ENCODE peak calls at places on chromosomes 3 and 15, in eight cellular contexts. U is CD8-positive, alpha-beta T cell; L is neuronal stem cell; X is body of pancreas; Y is CD4-positive, CD25-positive, alpha-beta regulatory T cell; Q is tibial artery; T is naive thymus-derived CD4-positive, alpha-beta T cell; D is right cardiac atrium. A is an unnamed sample.

GRCh38 chr3:171994646-171995441 is 44.5 kb upstream of the FNDC3B start:
- DNase-seq in U (no peak), L (no peak), X (no peak), Y (no peak), Q (no peak), T (no peak), D (no peak), A (no peak)

GRCh38 chr15:92624401-92624991 is 31.1 kb downstream of the FAM174B start:
- DNase-seq in U (no peak), L (no peak), X (peak; percentile 56), Y (no peak), Q (no peak), T (no peak), D (peak; percentile 81), A (no peak)

GRCh38 chr15:29222129-29222853 is 47.3 kb downstream of the NSMCE3 start:
- DNase-seq in U (no peak), L (no peak), X (no peak), Y (no peak), Q (no peak), T (no peak), D (no peak), A (no peak)

GRCh38 chr3:113242091-113242581 is 30.8 kb downstream of the BOC start:
- DNase-seq in U (no peak), L (no peak), X (no peak), Y (no peak), Q (no peak), T (no peak), D (no peak), A (no peak)

GRCh38 chr3:138950701-138951100 is 3.7 kb downstream of the FOXL2NB start:
- DNase-seq in U (no peak), L (no peak), X (no peak), Y (no peak), Q (no peak), T (no peak), D (no peak), A (no peak)

GRCh38 chr3:141000027-141000663 is 51.0 kb upstream of the SPSB4 start:
- DNase-seq in U (peak; percentile 59), L (peak; percentile 48), X (peak; percentile 77), Y (no peak), Q (peak; percentile 67), T (peak; percentile 33), D (peak; percentile 81), A (peak; percentile 44)

GRCh38 chr3:149605902-149606301 is 51.9 kb downstream of the WWTR1 start:
- DNase-seq in U (no peak), L (no peak), X (no peak), Y (no peak), Q (no peak), T (no peak), D (no peak), A (no peak)

GRCh38 chr3:32246079-32246675 is 7.7 kb downstream of the CMTM8 start:
- DNase-seq in U (no peak), L (no peak), X (peak; percentile 15), Y (no peak), Q (no peak), T (no peak), D (no peak), A (no peak)

GRCh38 chr15:31297880-31298456 is 28.7 kb upstream of the KLF13 start:
- DNase-seq in U (no peak), L (no peak), X (peak; percentile 64), Y (no peak), Q (no peak), T (peak; percentile 17), D (no peak), A (no peak)
- H3K4me1 ChIP-seq in U (peaks cover 5% of the 10 kb centered on the region), L (peaks cover 19% of the 10 kb centered on the region), X (peaks cover 39% of the 10 kb centered on the region), Y (peaks cover 4% of the 10 kb centered on the region), Q (no peaks in the 10 kb centered on the region), T (no peaks in the 10 kb centered on the region), D (peaks cover 8% of the 10 kb centered on the region), A (peaks cover 8% of the 10 kb centered on the region)

GRCh38 chr3:14602006-14602803 is 49.4 kb upstream of the CCDC174 start:
- DNase-seq in U (no peak), L (no peak), X (no peak), Y (no peak), Q (peak; percentile 60), T (no peak), D (no peak), A (no peak)
- H3K27me3 ChIP-seq in U (peaks cover 17% of the 10 kb centered on the region), L (peaks cover 88% of the 10 kb centered on the region), X (no peaks in the 10 kb centered on the region), Y (peaks cover 27% of the 10 kb centered on the region), Q (no peaks in the 10 kb centered on the region), T (no peaks in the 10 kb centered on the region), D (no peaks in the 10 kb centered on the region), A (peaks cover 13% of the 10 kb centered on the region)

DNA sequence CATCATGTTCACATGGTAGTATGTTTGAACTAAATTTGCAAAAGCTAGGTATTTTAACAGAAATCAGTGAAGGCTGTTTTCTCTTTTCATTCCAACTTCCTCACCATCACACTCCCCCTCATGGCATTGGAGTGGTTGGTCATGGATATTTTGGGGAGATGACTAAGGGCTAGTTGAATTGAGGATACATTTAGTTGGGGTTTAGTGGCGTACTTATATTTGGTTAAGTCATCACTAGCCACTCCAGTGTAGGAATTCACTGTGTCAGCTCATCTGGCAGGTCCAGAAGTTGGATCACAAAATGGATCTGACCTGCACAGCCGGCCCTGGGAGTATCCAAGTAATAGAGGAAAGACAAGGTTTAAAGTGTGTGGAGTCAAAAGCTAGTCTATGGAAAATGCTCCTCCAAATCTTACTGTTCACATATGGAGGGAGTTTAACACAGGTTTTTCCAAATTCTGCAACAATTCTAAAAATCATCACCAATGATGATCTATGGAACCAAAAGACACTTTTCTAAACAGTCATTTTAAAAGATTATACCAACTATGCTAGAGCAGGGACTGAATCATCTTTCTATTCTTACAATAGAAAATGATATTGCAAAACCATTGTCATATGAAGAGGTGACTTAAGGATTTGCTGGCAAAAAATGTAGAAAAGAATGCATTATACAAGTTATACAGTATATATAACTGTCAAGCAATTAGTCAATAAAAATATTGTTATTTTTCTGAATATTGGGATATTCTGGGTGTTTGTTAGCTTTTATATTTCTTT is 247.8 kb upstream of the PEX5L start:
- DNase-seq in U (no peak), L (no peak), X (no peak), Y (no peak), Q (no peak), T (no peak), D (no peak), A (no peak)
- H3K4me3 ChIP-seq in U (no peak overlapping the region), L (no peak overlapping the region), X (no peak overlapping the region), Y (no peak overlapping the region), Q (no peak overlapping the region), T (no peak overlapping the region), D (no peak overlapping the region), A (no peak overlapping the region)

GRCh38 chr3:44962606-44963393 is 13.2 kb downstream of the ZDHHC3 start:
- DNase-seq in U (no peak), L (no peak), X (no peak), Y (no peak), Q (no peak), T (no peak), D (no peak), A (no peak)

GRCh38 chr3:44963571-44964325 is 12.2 kb downstream of the ZDHHC3 start:
- DNase-seq in U (no peak), L (no peak), X (no peak), Y (no peak), Q (no peak), T (no peak), D (no peak), A (no peak)

GRCh38 chr3:44965165-44965564 is 10.8 kb downstream of the ZDHHC3 start:
- DNase-seq in U (no peak), L (no peak), X (no peak), Y (no peak), Q (no peak), T (no peak), D (no peak), A (no peak)

GRCh38 chr3:44960387-44961026 is 15.5 kb downstream of the ZDHHC3 start:
- DNase-seq in U (no peak), L (no peak), X (no peak), Y (no peak), Q (no peak), T (no peak), D (no peak), A (no peak)

DNA sequence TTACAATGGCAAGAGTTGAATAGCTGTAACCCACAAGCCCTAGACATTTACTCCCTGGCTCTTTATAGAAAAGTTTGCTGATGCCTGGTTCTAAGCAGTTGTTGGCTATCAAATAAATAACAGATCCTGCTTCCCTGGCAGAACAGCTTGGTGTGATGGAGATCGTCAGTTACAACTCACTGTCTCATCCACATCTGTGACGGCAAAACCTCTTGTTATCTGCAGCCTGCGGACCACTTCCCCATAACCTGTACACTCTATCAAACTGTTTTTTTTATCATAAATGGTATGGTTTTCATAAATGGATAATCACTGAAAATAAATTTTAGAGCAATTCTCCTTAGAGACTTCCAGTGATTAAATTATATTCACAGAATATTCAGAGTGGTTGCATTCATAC is 14.1 kb downstream of the ZDHHC3 start:
- DNase-seq in U (no peak), L (no peak), X (no peak), Y (no peak), Q (no peak), T (no peak), D (no peak), A (no peak)
- H3K4me1 ChIP-seq in U (peaks cover 3% of the 10 kb centered on the region), L (no peaks in the 10 kb centered on the region), X (no peaks in the 10 kb centered on the region), Y (no peaks in the 10 kb centered on the region), Q (peaks cover 4% of the 10 kb centered on the region), T (no peaks in the 10 kb centered on the region), D (peaks cover 6% of the 10 kb centered on the region), A (peaks cover 12% of the 10 kb centered on the region)

GRCh38 chr3:13241621-13242363 is 168.6 kb upstream of the IQSEC1 start:
- DNase-seq in U (no peak), L (no peak), X (no peak), Y (no peak), Q (no peak), T (no peak), D (peak; percentile 19), A (no peak)

GRCh38 chr3:13244695-13245449 is 171.6 kb upstream of the IQSEC1 start:
- DNase-seq in U (no peak), L (no peak), X (no peak), Y (no peak), Q (no peak), T (no peak), D (peak; percentile 7), A (no peak)

GRCh38 chr3:13240928-13241618 is 167.8 kb upstream of the IQSEC1 start:
- DNase-seq in U (no peak), L (no peak), X (no peak), Y (no peak), Q (no peak), T (no peak), D (peak; percentile 23), A (no peak)

GRCh38 chr3:13243571-13243970 is 170.3 kb upstream of the IQSEC1 start:
- DNase-seq in U (no peak), L (no peak), X (no peak), Y (no peak), Q (no peak), T (no peak), D (peak; percentile 14), A (no peak)

GRCh38 chr3:13242364-13242737 is 169.1 kb upstream of the IQSEC1 start:
- DNase-seq in U (no peak), L (no peak), X (no peak), Y (no peak), Q (no peak), T (no peak), D (peak; percentile 26), A (no peak)
- H3K27me3 ChIP-seq in U (no peaks in the 10 kb centered on the region), L (no peaks in the 10 kb centered on the region), X (no peaks in the 10 kb centered on the region), Y (no peaks in the 10 kb centered on the region), Q (no peaks in the 10 kb centered on the region), T (no peaks in the 10 kb centered on the region), D (no peaks in the 10 kb centered on the region), A (no peaks in the 10 kb centered on the region)

A was measured in HAP-1.